ENCODE peak calls at places on chromosome 7, in nine cellular contexts. B is EH; N is left cardiac atrium; Z is stimulated activated CD8-positive, alpha-beta memory T cell treated with anti-CD3 and anti-CD28 coated beads, Interleukin-4, amount 100 ng/mL, for 24 hours; F is NCI-H1694; K is HEK293T; J is NCI-H1105; P is memory B cell; C is mucosa of descending colon. V is an unnamed sample.

GRCh38 chr7:28808786-28809533 is 149.2 kb downstream of the TRIL start:
- DNase-seq in Z (no peak), P (peak; percentile 63), J (no peak), C (peak; percentile 42), K (no peak), F (no peak), B (peak; percentile 40), N (no peak), V (peak; percentile 48)

GRCh38 chr7:12570148-12570528 is 382 bp upstream of the SCIN start:
- DNase-seq in C (peak; percentile 41), P (no peak), K (no peak), Z (no peak), B (no peak), F (no peak), J (peak; percentile 17), N (no peak), V (peak; percentile 56)

GRCh38 chr7:120926943-120927346 is 23.6 kb upstream of the ING3 start:
- DNase-seq in C (no peak), J (no peak), N (no peak), F (no peak), K (no peak), P (no peak), B (no peak), Z (no peak), V (no peak)

GRCh38 chr7:48094861-48095293 is 5.8 kb downstream of the UPP1 start:
- DNase-seq in C (no peak), Z (no peak), P (no peak), N (no peak), B (peak; percentile 87), K (no peak), F (no peak), J (no peak), V (no peak)

GRCh38 chr7:26090927-26091519 is 61.0 kb upstream of the NFE2L3 start:
- DNase-seq in B (peak; percentile 62), J (peak; percentile 72), C (peak; percentile 39), Z (no peak), K (peak; percentile 61), F (peak; percentile 89), N (no peak), P (no peak), V (no peak)

GRCh38 chr7:84264341-84264740 is 69.8 kb upstream of the SEMA3A start:
- DNase-seq in J (no peak), P (no peak), Z (no peak), K (no peak), N (no peak), B (peak; percentile 27), C (no peak), F (no peak), V (no peak)

GRCh38 chr7:144474363-144474762 is 70.9 kb upstream of the NOBOX start:
- DNase-seq in Z (no peak), P (no peak), B (no peak), N (no peak), C (no peak), F (no peak), K (no peak), J (no peak), V (no peak)

GRCh38 chr7:2633538-2634264 is 1.9 kb downstream of the TTYH3 start:
- DNase-seq in Z (peak; percentile 28), N (peak; percentile 77), K (no peak), C (peak; percentile 26), J (no peak), P (no peak), B (peak; percentile 92), F (no peak), V (no peak)

GRCh38 chr7:27096756-27097514 is 1.1 kb upstream of the HOXA1 start:
- DNase-seq in K (no peak), B (peak; percentile 70), N (no peak), Z (no peak), C (peak; percentile 49), F (no peak), P (no peak), J (no peak), V (peak; percentile 76)

GRCh38 chr7:43692582-43693373 is 36.5 kb downstream of the COA1 start:
- DNase-seq in N (no peak), F (no peak), K (no peak), P (no peak), J (no peak), B (peak; percentile 37), C (no peak), Z (no peak), V (no peak)

GRCh38 chr7:99120503-99120902 is 23.4 kb downstream of the SMURF1 start:
- DNase-seq in P (no peak), K (no peak), N (no peak), C (no peak), F (no peak), Z (no peak), J (no peak), B (peak; percentile 68), V (no peak)

GRCh38 chr7:157408258-157409101 is 71.7 kb downstream of the DNAJB6 start:
- DNase-seq in N (no peak), Z (no peak), K (no peak), F (no peak), C (no peak), B (no peak), J (no peak), P (no peak), V (no peak)

GRCh38 chr7:158259671-158260423 is 327.8 kb downstream of the PTPRN2 start:
- DNase-seq in J (no peak), B (no peak), F (no peak), K (no peak), Z (no peak), N (no peak), C (no peak), P (no peak), V (no peak)

GRCh38 chr7:24995466-24995865 is 15.5 kb upstream of the OSBPL3 start:
- DNase-seq in N (no peak), B (no peak), F (no peak), J (no peak), K (no peak), Z (no peak), P (no peak), C (no peak), V (no peak)

GRCh38 chr7:64999165-65000004 is 7.1 kb downstream of the ERV3-1 start:
- DNase-seq in C (no peak), Z (no peak), N (peak; percentile 33), F (no peak), K (no peak), B (no peak), J (no peak), P (peak; percentile 16), V (peak; percentile 49)

GRCh38 chr7:130971297-130971696 is 237.3 kb upstream of the KLF14 start:
- DNase-seq in P (no peak), N (no peak), B (no peak), C (no peak), F (no peak), Z (peak; percentile 41), K (no peak), J (no peak), V (no peak)

GRCh38 chr7:133051066-133051465 is 30.8 kb downstream of the CHCHD3 start:
- DNase-seq in K (peak; percentile 19), N (no peak), B (peak; percentile 28), C (no peak), J (no peak), P (no peak), Z (no peak), F (peak; percentile 63), V (no peak)

GRCh38 chr7:144384555-144385245 is 18.8 kb downstream of the NOBOX start:
- DNase-seq in C (peak; percentile 23), J (no peak), N (no peak), B (peak; percentile 35), K (no peak), Z (peak; percentile 18), P (no peak), F (no peak), V (no peak)

GRCh38 chr7:82975811-82976468 is 186.7 kb downstream of the PCLO start:
- DNase-seq in F (no peak), C (no peak), N (no peak), K (no peak), B (no peak), Z (no peak), P (no peak), J (no peak), V (no peak)

GRCh38 chr7:40833541-40834234 is 698.9 kb downstream of the SUGCT start:
- DNase-seq in C (no peak), N (no peak), F (no peak), J (no peak), P (no peak), B (peak; percentile 50), K (no peak), Z (no peak), V (no peak)

GRCh38 chr7:14542624-14543023 is 359.9 kb downstream of the DGKB start:
- DNase-seq in B (no peak), C (no peak), P (no peak), F (no peak), J (no peak), N (no peak), K (no peak), Z (no peak), V (no peak)

GRCh38 chr7:99679032-99679399 is 780 bp downstream of the CYP3A5 start:
- DNase-seq in P (no peak), Z (no peak), N (no peak), C (peak; percentile 76), K (no peak), F (no peak), B (peak; percentile 34), J (no peak), V (no peak)

GRCh38 chr7:84701524-84702306 is 485.1 kb downstream of the SEMA3D start:
- DNase-seq in Z (no peak), P (no peak), B (peak; percentile 98), J (no peak), F (no peak), C (peak; percentile 7), K (peak; percentile 36), N (no peak), V (no peak)

GRCh38 chr7:28291559-28291958 is 111.0 kb upstream of the JAZF1 start:
- DNase-seq in J (no peak), N (no peak), F (no peak), K (no peak), P (no peak), C (no peak), Z (no peak), B (no peak), V (no peak)

GRCh38 chr7:73482746-73483145 is 39.3 kb downstream of the BAZ1B start:
- DNase-seq in J (no peak), F (no peak), B (no peak), N (no peak), K (peak; percentile 26), C (no peak), P (no peak), Z (no peak), V (no peak)

GRCh38 chr7:107865956-107866775 is 24.8 kb upstream of the DLD start:
- DNase-seq in N (no peak), B (no peak), F (no peak), C (no peak), P (no peak), K (no peak), Z (no peak), J (no peak), V (no peak)

GRCh38 chr7:157005456-157006204 is 4.8 kb downstream of the MNX1 start:
- DNase-seq in P (no peak), B (no peak), N (no peak), K (no peak), F (no peak), C (peak; percentile 7), J (no peak), Z (no peak), V (no peak)

GRCh38 chr7:40329601-40330153 is 194.9 kb downstream of the SUGCT start:
- DNase-seq in F (peak; percentile 36), Z (no peak), B (peak; percentile 72), P (peak; percentile 16), J (peak; percentile 17), K (peak; percentile 54), C (no peak), N (no peak), V (no peak)

GRCh38 chr7:311796-312195 is 21.8 kb downstream of the FOXL3 start:
- DNase-seq in K (no peak), P (no peak), F (no peak), J (no peak), N (peak; percentile 3), Z (no peak), B (no peak), C (no peak), V (peak; percentile 66)